ENCODE peak calls at places on chromosomes 12 and 14, in nine cellular contexts. L, O, T, X, R, Y, E, D and H are unnamed samples.

GRCh38 chr12:89429539-89429938 is 77.2 kb upstream of the DUSP6 start:
- DNase-seq in E (no peak), R (no peak), X (no peak), Y (no peak), L (no peak), D (no peak), T (no peak), O (no peak), H (no peak)

GRCh38 chr12:108839011-108839889 is 18.1 kb downstream of the SSH1 start:
- DNase-seq in T (peak), D (no peak), L (no peak), X (no peak), E (no peak), Y (no peak), R (no peak), O (no peak), H (peak)

GRCh38 chr12:48961331-48961730 is 4.0 kb upstream of the ARF3 start:
- DNase-seq in L (no peak), T (no peak), X (no peak), E (no peak), Y (no peak), R (no peak), O (no peak), D (no peak), H (no peak)

GRCh38 chr12:100346660-100347059 is 10.2 kb upstream of the SLC17A8 start:
- DNase-seq in L (no peak), E (no peak), R (no peak), Y (no peak), O (peak), T (no peak), D (no peak), X (peak), H (no peak)

GRCh38 chr12:1978078-1978477 is 26.2 kb downstream of the DCP1B start:
- DNase-seq in R (no peak), L (no peak), D (no peak), T (no peak), E (no peak), X (no peak), Y (no peak), O (no peak), H (no peak)

GRCh38 chr14:59754256-59754655 is 116.3 kb downstream of the RTN1 start:
- DNase-seq in L (no peak), T (no peak), D (no peak), R (no peak), X (no peak), O (no peak), Y (no peak), E (no peak), H (no peak)

GRCh38 chr14:85536835-85537195 is 6.9 kb downstream of the FLRT2 start:
- DNase-seq in L (no peak), E (no peak), R (no peak), O (no peak), X (peak), T (no peak), D (no peak), Y (no peak), H (no peak)

GRCh38 chr14:72476657-72477499 is 417.0 kb downstream of the DPF3 start:
- DNase-seq in L (no peak), X (no peak), T (no peak), Y (peak), R (peak), E (no peak), O (peak), D (no peak), H (no peak)

GRCh38 chr12:93960521-93960920 is 187.9 kb upstream of the PLXNC1 start:
- DNase-seq in R (no peak), X (no peak), Y (no peak), L (no peak), E (no peak), D (no peak), O (no peak), T (no peak), H (no peak)

GRCh38 chr12:28209782-28210181 is 19.5 kb downstream of the CCDC91 start:
- DNase-seq in O (no peak), E (no peak), L (no peak), T (no peak), D (no peak), R (no peak), Y (peak), X (no peak), H (no peak)

GRCh38 chr12:107515446-107515958 is 170.1 kb upstream of the PWP1 start:
- DNase-seq in R (no peak), Y (peak), L (no peak), T (no peak), O (peak), D (no peak), X (peak), E (no peak), H (peak)

GRCh38 chr14:34539407-34540180 is at the start of gene EAPP:
- DNase-seq in L (peak), T (peak), Y (peak), X (no peak), D (peak), R (peak), E (peak), O (peak), H (peak)

GRCh38 chr14:93171366-93171765 is 13.3 kb downstream of the MOAP1 start:
- DNase-seq in O (no peak), E (no peak), X (no peak), L (no peak), D (no peak), R (no peak), Y (no peak), T (no peak), H (no peak)

GRCh38 chr12:113591480-113591971 is 119.9 kb upstream of the LHX5 start:
- DNase-seq in D (peak), E (peak), O (no peak), R (no peak), X (peak), T (no peak), L (no peak), Y (no peak), H (no peak)

GRCh38 chr12:62260733-62261683 is 804 bp downstream of the USP15 start:
- DNase-seq in T (no peak), Y (peak), R (peak), L (peak), D (peak), X (peak), E (peak), O (no peak), H (no peak)

GRCh38 chr12:27164330-27165045 is 79.6 kb upstream of the STK38L start:
- DNase-seq in D (no peak), E (no peak), Y (no peak), L (no peak), X (no peak), O (no peak), R (no peak), T (no peak), H (no peak)

GRCh38 chr12:122333142-122334087 is 67.1 kb upstream of the VPS33A start:
- DNase-seq in R (no peak), T (no peak), E (peak), D (no peak), X (no peak), O (no peak), L (no peak), Y (no peak), H (no peak)

GRCh38 chr14:72756967-72757366 is 136.9 kb downstream of the DPF3 start:
- DNase-seq in O (no peak), D (no peak), L (no peak), R (no peak), Y (no peak), X (no peak), T (no peak), E (no peak), H (no peak)

GRCh38 chr14:74190910-74191575 is 48.2 kb upstream of the VSX2 start:
- DNase-seq in L (no peak), O (no peak), T (no peak), D (no peak), Y (no peak), R (no peak), E (no peak), X (no peak), H (no peak)

GRCh38 chr12:123071401-123072304 is 79.2 kb downstream of the PITPNM2 start:
- DNase-seq in L (no peak), D (no peak), O (no peak), Y (no peak), R (no peak), X (no peak), E (no peak), T (peak), H (no peak)

GRCh38 chr14:104894331-104895206 is 29.5 kb downstream of the CEP170B start:
- DNase-seq in Y (no peak), T (peak), L (no peak), D (no peak), R (no peak), O (no peak), X (no peak), E (no peak), H (peak)

GRCh38 chr12:45648070-45648469 is 81.4 kb upstream of the ARID2 start:
- DNase-seq in X (no peak), L (no peak), D (no peak), R (peak), O (no peak), T (peak), E (no peak), Y (no peak), H (no peak)

GRCh38 chr14:98189077-98189476 is 1082.9 kb downstream of the BCL11B start:
- DNase-seq in L (no peak), O (no peak), D (no peak), T (no peak), E (no peak), X (no peak), Y (no peak), R (peak), H (no peak)

GRCh38 chr12:2503036-2503435 is 291.7 kb upstream of the FKBP4 start:
- DNase-seq in D (no peak), L (no peak), T (no peak), X (no peak), O (no peak), E (no peak), R (no peak), Y (no peak), H (no peak)

GRCh38 chr12:53180931-53181645 is 363 bp upstream of the CSAD start:
- DNase-seq in E (peak), R (peak), Y (peak), L (peak), X (peak), D (peak), T (peak), O (no peak), H (peak)

GRCh38 chr14:70919774-70920173 is 12.5 kb downstream of the PCNX1 start:
- DNase-seq in R (no peak), T (no peak), L (no peak), Y (no peak), O (no peak), E (no peak), X (no peak), D (no peak), H (no peak)

GRCh38 chr12:8077207-8077606 is 4.9 kb upstream of the NECAP1 start:
- DNase-seq in D (no peak), R (no peak), L (no peak), E (no peak), T (no peak), O (peak), X (peak), Y (no peak), H (no peak)

GRCh38 chr12:121391619-121392324 is 8.1 kb upstream of the RNF34 start:
- DNase-seq in O (peak), T (no peak), E (peak), X (no peak), Y (no peak), L (no peak), R (peak), D (no peak), H (no peak)

GRCh38 chr12:12503384-12504078 is 59.1 kb downstream of the DUSP16 start:
- DNase-seq in E (no peak), X (no peak), T (no peak), D (no peak), O (no peak), L (no peak), Y (no peak), R (no peak), H (no peak)

GRCh38 chr14:35406811-35407630 is 2.5 kb upstream of the NFKBIA start:
- DNase-seq in O (no peak), T (no peak), R (peak), E (peak), D (peak), X (peak), Y (peak), L (no peak), H (no peak)

GRCh38 chr14:20278414-20278813 is 27.3 kb downstream of the TTC5 start:
- DNase-seq in D (no peak), E (peak), T (peak), O (peak), X (no peak), L (no peak), R (peak), Y (no peak), H (no peak)

GRCh38 chr12:15987696-15988095 is 76.6 kb downstream of the DERA start:
- DNase-seq in E (no peak), T (peak), X (no peak), R (no peak), O (no peak), L (no peak), D (no peak), Y (no peak), H (no peak)

GRCh38 chr14:89794096-89794495 is 160.4 kb downstream of the EFCAB11 start:
- DNase-seq in E (no peak), O (no peak), R (no peak), L (no peak), X (no peak), Y (no peak), T (peak), D (no peak), H (peak)

GRCh38 chr14:90639641-90640040 is 176.6 kb downstream of the TTC7B start:
- DNase-seq in E (no peak), L (no peak), T (no peak), Y (no peak), X (no peak), R (no peak), D (no peak), O (no peak), H (no peak)